ENCODE peak calls at places on chromosomes 6 and 20, in eight cellular contexts. One of them, this sample, is unnamed.

GRCh38 chr6:99026135-99026534 is 78.4 kb upstream of the FBXL4 start:
- DNase-seq in glutamatergic neuron: no peak
- DNase-seq in OCI-LY7: peak; percentile 67
- DNase-seq in activated CD4-positive, alpha-beta memory T cell treated with anti-CD3 and anti-CD28 coated beads for 36 hours: no peak
- DNase-seq in HCT116: no peak
- DNase-seq in mesothelial cell of epicardium: no peak
- DNase-seq in T-helper 1 cell: no peak
- DNase-seq in activated CD8-positive, alpha-beta memory T cell treated with anti-CD3 and anti-CD28 coated beads for 1 hour: no peak
- DNase-seq in this sample: no peak

GRCh38 chr20:34431168-34431567 is 68.1 kb downstream of the ITCH start:
- DNase-seq in T-helper 1 cell: no peak
- DNase-seq in HCT116: no peak
- DNase-seq in OCI-LY7: no peak
- DNase-seq in mesothelial cell of epicardium: no peak
- DNase-seq in activated CD8-positive, alpha-beta memory T cell treated with anti-CD3 and anti-CD28 coated beads for 1 hour: no peak
- DNase-seq in glutamatergic neuron: no peak
- DNase-seq in activated CD4-positive, alpha-beta memory T cell treated with anti-CD3 and anti-CD28 coated beads for 36 hours: no peak
- DNase-seq in this sample: no peak

GRCh38 chr6:100230976-100231316 is 233.8 kb downstream of the SIM1 start:
- DNase-seq in OCI-LY7: no peak
- DNase-seq in HCT116: no peak
- DNase-seq in mesothelial cell of epicardium: no peak
- DNase-seq in glutamatergic neuron: no peak
- DNase-seq in activated CD4-positive, alpha-beta memory T cell treated with anti-CD3 and anti-CD28 coated beads for 36 hours: peak; percentile 10
- DNase-seq in T-helper 1 cell: no peak
- DNase-seq in activated CD8-positive, alpha-beta memory T cell treated with anti-CD3 and anti-CD28 coated beads for 1 hour: no peak
- DNase-seq in this sample: peak; percentile 30

GRCh38 chr6:144064831-144065668 is 30.3 kb downstream of the SF3B5 start:
- DNase-seq in activated CD4-positive, alpha-beta memory T cell treated with anti-CD3 and anti-CD28 coated beads for 36 hours: peak; percentile 56
- DNase-seq in HCT116: no peak
- DNase-seq in mesothelial cell of epicardium: no peak
- DNase-seq in glutamatergic neuron: no peak
- DNase-seq in T-helper 1 cell: no peak
- DNase-seq in activated CD8-positive, alpha-beta memory T cell treated with anti-CD3 and anti-CD28 coated beads for 1 hour: no peak
- DNase-seq in OCI-LY7: peak; percentile 13
- DNase-seq in this sample: no peak

GRCh38 chr6:150543178-150543577 is 56.5 kb upstream of the PLEKHG1 start:
- DNase-seq in activated CD4-positive, alpha-beta memory T cell treated with anti-CD3 and anti-CD28 coated beads for 36 hours: no peak
- DNase-seq in HCT116: no peak
- DNase-seq in glutamatergic neuron: no peak
- DNase-seq in T-helper 1 cell: no peak
- DNase-seq in OCI-LY7: no peak
- DNase-seq in activated CD8-positive, alpha-beta memory T cell treated with anti-CD3 and anti-CD28 coated beads for 1 hour: no peak
- DNase-seq in mesothelial cell of epicardium: no peak
- DNase-seq in this sample: no peak

GRCh38 chr20:47020231-47020630 is 125.6 kb downstream of the EYA2 start:
- DNase-seq in HCT116: no peak
- DNase-seq in mesothelial cell of epicardium: no peak
- DNase-seq in activated CD4-positive, alpha-beta memory T cell treated with anti-CD3 and anti-CD28 coated beads for 36 hours: no peak
- DNase-seq in T-helper 1 cell: no peak
- DNase-seq in OCI-LY7: no peak
- DNase-seq in glutamatergic neuron: no peak
- DNase-seq in activated CD8-positive, alpha-beta memory T cell treated with anti-CD3 and anti-CD28 coated beads for 1 hour: no peak
- DNase-seq in this sample: no peak

GRCh38 chr6:107547061-107547840 is 57.3 kb downstream of the SOBP start:
- DNase-seq in HCT116: no peak
- DNase-seq in activated CD4-positive, alpha-beta memory T cell treated with anti-CD3 and anti-CD28 coated beads for 36 hours: no peak
- DNase-seq in glutamatergic neuron: no peak
- DNase-seq in mesothelial cell of epicardium: no peak
- DNase-seq in T-helper 1 cell: no peak
- DNase-seq in OCI-LY7: no peak
- DNase-seq in activated CD8-positive, alpha-beta memory T cell treated with anti-CD3 and anti-CD28 coated beads for 1 hour: no peak
- DNase-seq in this sample: no peak

GRCh38 chr6:104940881-104941693 is 15.8 kb upstream of the LIN28B start:
- DNase-seq in mesothelial cell of epicardium: peak; percentile 83
- DNase-seq in T-helper 1 cell: no peak
- DNase-seq in HCT116: no peak
- DNase-seq in activated CD4-positive, alpha-beta memory T cell treated with anti-CD3 and anti-CD28 coated beads for 36 hours: peak; percentile 46
- DNase-seq in glutamatergic neuron: peak; percentile 88
- DNase-seq in activated CD8-positive, alpha-beta memory T cell treated with anti-CD3 and anti-CD28 coated beads for 1 hour: no peak
- DNase-seq in OCI-LY7: no peak
- DNase-seq in this sample: no peak

GRCh38 chr6:2209226-2209809 is 36.1 kb downstream of the GMDS start:
- DNase-seq in T-helper 1 cell: no peak
- DNase-seq in activated CD8-positive, alpha-beta memory T cell treated with anti-CD3 and anti-CD28 coated beads for 1 hour: no peak
- DNase-seq in glutamatergic neuron: peak; percentile 53
- DNase-seq in OCI-LY7: peak; percentile 59
- DNase-seq in HCT116: peak; percentile 45
- DNase-seq in mesothelial cell of epicardium: no peak
- DNase-seq in activated CD4-positive, alpha-beta memory T cell treated with anti-CD3 and anti-CD28 coated beads for 36 hours: peak; percentile 55
- DNase-seq in this sample: no peak

GRCh38 chr6:107572886-107573285 is 83.0 kb downstream of the SOBP start:
- DNase-seq in HCT116: no peak
- DNase-seq in mesothelial cell of epicardium: no peak
- DNase-seq in activated CD4-positive, alpha-beta memory T cell treated with anti-CD3 and anti-CD28 coated beads for 36 hours: no peak
- DNase-seq in glutamatergic neuron: no peak
- DNase-seq in activated CD8-positive, alpha-beta memory T cell treated with anti-CD3 and anti-CD28 coated beads for 1 hour: no peak
- DNase-seq in OCI-LY7: no peak
- DNase-seq in T-helper 1 cell: no peak
- DNase-seq in this sample: no peak